ENCODE peak calls at places on chromosomes 4 and X, in seven cellular contexts. One of them, this sample, is unnamed.

GRCh38 chrX:29870608-29871007 is 344.8 kb upstream of the MAGEB2 start:
- DNase-seq in neural progenitor cell: no peak
- DNase-seq in stimulated activated CD4-positive, alpha-beta T cell treated with anti-CD3 and anti-CD28 coated beads, Interleukin-1b, Interleukin-23, amount 100 ng/mL, for 4 hours: no peak
- DNase-seq in mucosa of gallbladder: no peak
- DNase-seq in Daoy: no peak
- DNase-seq in frontal cortex: no peak
- DNase-seq in C1 segment of cervical spinal cord: no peak
- DNase-seq in this sample: no peak

GRCh38 chr4:185254434-185254833 is 45.0 kb downstream of the SNX25 start:
- DNase-seq in neural progenitor cell: no peak
- DNase-seq in stimulated activated CD4-positive, alpha-beta T cell treated with anti-CD3 and anti-CD28 coated beads, Interleukin-1b, Interleukin-23, amount 100 ng/mL, for 4 hours: no peak
- DNase-seq in mucosa of gallbladder: no peak
- DNase-seq in Daoy: peak
- DNase-seq in frontal cortex: no peak
- DNase-seq in C1 segment of cervical spinal cord: no peak
- DNase-seq in this sample: no peak

GRCh38 chrX:153592966-153593688 is 5.8 kb downstream of the CCNQ start:
- DNase-seq in neural progenitor cell: no peak
- DNase-seq in stimulated activated CD4-positive, alpha-beta T cell treated with anti-CD3 and anti-CD28 coated beads, Interleukin-1b, Interleukin-23, amount 100 ng/mL, for 4 hours: no peak
- DNase-seq in mucosa of gallbladder: no peak
- DNase-seq in Daoy: no peak
- DNase-seq in frontal cortex: peak
- DNase-seq in C1 segment of cervical spinal cord: no peak
- DNase-seq in this sample: no peak

GRCh38 chr4:143224255-143224654 is 39.5 kb downstream of the USP38 start:
- DNase-seq in neural progenitor cell: no peak
- DNase-seq in stimulated activated CD4-positive, alpha-beta T cell treated with anti-CD3 and anti-CD28 coated beads, Interleukin-1b, Interleukin-23, amount 100 ng/mL, for 4 hours: no peak
- DNase-seq in mucosa of gallbladder: no peak
- DNase-seq in Daoy: no peak
- DNase-seq in frontal cortex: no peak
- DNase-seq in C1 segment of cervical spinal cord: no peak
- DNase-seq in this sample: no peak

GRCh38 chr4:3418029-3418762 is 23.6 kb upstream of the HGFAC start:
- DNase-seq in neural progenitor cell: no peak
- DNase-seq in stimulated activated CD4-positive, alpha-beta T cell treated with anti-CD3 and anti-CD28 coated beads, Interleukin-1b, Interleukin-23, amount 100 ng/mL, for 4 hours: no peak
- DNase-seq in mucosa of gallbladder: no peak
- DNase-seq in Daoy: no peak
- DNase-seq in frontal cortex: no peak
- DNase-seq in C1 segment of cervical spinal cord: no peak
- DNase-seq in this sample: no peak

GRCh38 chr4:113901994-113902787 is 77.3 kb downstream of the ARSJ start:
- DNase-seq in neural progenitor cell: no peak
- DNase-seq in stimulated activated CD4-positive, alpha-beta T cell treated with anti-CD3 and anti-CD28 coated beads, Interleukin-1b, Interleukin-23, amount 100 ng/mL, for 4 hours: peak
- DNase-seq in mucosa of gallbladder: peak
- DNase-seq in Daoy: no peak
- DNase-seq in frontal cortex: no peak
- DNase-seq in C1 segment of cervical spinal cord: peak
- DNase-seq in this sample: no peak

GRCh38 chrX:110509778-110510510 is 151.3 kb downstream of the RTL9 start:
- DNase-seq in neural progenitor cell: peak
- DNase-seq in stimulated activated CD4-positive, alpha-beta T cell treated with anti-CD3 and anti-CD28 coated beads, Interleukin-1b, Interleukin-23, amount 100 ng/mL, for 4 hours: no peak
- DNase-seq in mucosa of gallbladder: no peak
- DNase-seq in Daoy: no peak
- DNase-seq in frontal cortex: no peak
- DNase-seq in C1 segment of cervical spinal cord: no peak
- DNase-seq in this sample: peak

GRCh38 chr4:127048371-127049085 is 584.2 kb upstream of the INTU start:
- DNase-seq in neural progenitor cell: peak
- DNase-seq in stimulated activated CD4-positive, alpha-beta T cell treated with anti-CD3 and anti-CD28 coated beads, Interleukin-1b, Interleukin-23, amount 100 ng/mL, for 4 hours: no peak
- DNase-seq in mucosa of gallbladder: no peak
- DNase-seq in Daoy: no peak
- DNase-seq in frontal cortex: no peak
- DNase-seq in C1 segment of cervical spinal cord: no peak
- DNase-seq in this sample: no peak

GRCh38 chrX:68985135-68985725 is 156.4 kb downstream of the EFNB1 start:
- DNase-seq in neural progenitor cell: no peak
- DNase-seq in stimulated activated CD4-positive, alpha-beta T cell treated with anti-CD3 and anti-CD28 coated beads, Interleukin-1b, Interleukin-23, amount 100 ng/mL, for 4 hours: no peak
- DNase-seq in mucosa of gallbladder: no peak
- DNase-seq in Daoy: no peak
- DNase-seq in frontal cortex: no peak
- DNase-seq in C1 segment of cervical spinal cord: no peak
- DNase-seq in this sample: no peak

GRCh38 chr4:41160856-41161255 is 53.5 kb downstream of the APBB2 start:
- DNase-seq in neural progenitor cell: no peak
- DNase-seq in stimulated activated CD4-positive, alpha-beta T cell treated with anti-CD3 and anti-CD28 coated beads, Interleukin-1b, Interleukin-23, amount 100 ng/mL, for 4 hours: no peak
- DNase-seq in mucosa of gallbladder: no peak
- DNase-seq in Daoy: peak
- DNase-seq in frontal cortex: no peak
- DNase-seq in C1 segment of cervical spinal cord: no peak
- DNase-seq in this sample: no peak

GRCh38 chr4:153060191-153060590 is 124.1 kb downstream of the FHDC1 start:
- DNase-seq in neural progenitor cell: no peak
- DNase-seq in stimulated activated CD4-positive, alpha-beta T cell treated with anti-CD3 and anti-CD28 coated beads, Interleukin-1b, Interleukin-23, amount 100 ng/mL, for 4 hours: no peak
- DNase-seq in mucosa of gallbladder: no peak
- DNase-seq in Daoy: no peak
- DNase-seq in frontal cortex: no peak
- DNase-seq in C1 segment of cervical spinal cord: no peak
- DNase-seq in this sample: no peak

GRCh38 chr4:138138774-138139173 is 103.4 kb downstream of the SLC7A11 start:
- DNase-seq in neural progenitor cell: no peak
- DNase-seq in stimulated activated CD4-positive, alpha-beta T cell treated with anti-CD3 and anti-CD28 coated beads, Interleukin-1b, Interleukin-23, amount 100 ng/mL, for 4 hours: no peak
- DNase-seq in mucosa of gallbladder: no peak
- DNase-seq in Daoy: no peak
- DNase-seq in frontal cortex: no peak
- DNase-seq in C1 segment of cervical spinal cord: no peak
- DNase-seq in this sample: no peak

GRCh38 chr4:71559957-71560541 is 221.2 kb downstream of the SLC4A4 start:
- DNase-seq in neural progenitor cell: no peak
- DNase-seq in stimulated activated CD4-positive, alpha-beta T cell treated with anti-CD3 and anti-CD28 coated beads, Interleukin-1b, Interleukin-23, amount 100 ng/mL, for 4 hours: no peak
- DNase-seq in mucosa of gallbladder: no peak
- DNase-seq in Daoy: peak
- DNase-seq in frontal cortex: no peak
- DNase-seq in C1 segment of cervical spinal cord: no peak
- DNase-seq in this sample: no peak

GRCh38 chr4:2785613-2786012 is 7.3 kb upstream of the SH3BP2 start:
- DNase-seq in neural progenitor cell: no peak
- DNase-seq in stimulated activated CD4-positive, alpha-beta T cell treated with anti-CD3 and anti-CD28 coated beads, Interleukin-1b, Interleukin-23, amount 100 ng/mL, for 4 hours: no peak
- DNase-seq in mucosa of gallbladder: no peak
- DNase-seq in Daoy: no peak
- DNase-seq in frontal cortex: no peak
- DNase-seq in C1 segment of cervical spinal cord: no peak
- DNase-seq in this sample: no peak

GRCh38 chr4:98566491-98567008 is 91.9 kb downstream of the TSPAN5 start:
- DNase-seq in neural progenitor cell: no peak
- DNase-seq in stimulated activated CD4-positive, alpha-beta T cell treated with anti-CD3 and anti-CD28 coated beads, Interleukin-1b, Interleukin-23, amount 100 ng/mL, for 4 hours: no peak
- DNase-seq in mucosa of gallbladder: no peak
- DNase-seq in Daoy: no peak
- DNase-seq in frontal cortex: no peak
- DNase-seq in C1 segment of cervical spinal cord: peak
- DNase-seq in this sample: peak

GRCh38 chrX:149487292-149487691 is 17.8 kb downstream of the IDS start:
- DNase-seq in neural progenitor cell: no peak
- DNase-seq in stimulated activated CD4-positive, alpha-beta T cell treated with anti-CD3 and anti-CD28 coated beads, Interleukin-1b, Interleukin-23, amount 100 ng/mL, for 4 hours: no peak
- DNase-seq in mucosa of gallbladder: no peak
- DNase-seq in Daoy: no peak
- DNase-seq in frontal cortex: no peak
- DNase-seq in C1 segment of cervical spinal cord: no peak
- DNase-seq in this sample: no peak

GRCh38 chr4:23366207-23366906 is 523.5 kb downstream of the PPARGC1A start:
- DNase-seq in neural progenitor cell: no peak
- DNase-seq in stimulated activated CD4-positive, alpha-beta T cell treated with anti-CD3 and anti-CD28 coated beads, Interleukin-1b, Interleukin-23, amount 100 ng/mL, for 4 hours: no peak
- DNase-seq in mucosa of gallbladder: no peak
- DNase-seq in Daoy: no peak
- DNase-seq in frontal cortex: no peak
- DNase-seq in C1 segment of cervical spinal cord: no peak
- DNase-seq in this sample: no peak

This sample was measured in A673.